ENCODE peak calls at places on chromosomes 11 and 22, in eight cellular contexts. E, C, T, H, M, X, Q and J are unnamed samples.
A peak's percentile ranks its signal among the peaks of the same experiment; 100 is the strongest.

GRCh38 chr22:24688294-24688693 is 85.3 kb downstream of the GGT1 start:
- DNase-seq in C (no peak), E (no peak), T (no peak), Q (no peak), H (no peak), X (no peak), M (no peak), J (no peak)

GRCh38 chr22:38272373-38273134 is at the start of gene TMEM184B:
- DNase-seq in M (peak; percentile 18), Q (peak; percentile 81), E (peak; percentile 94), H (peak; percentile 75), T (no peak), C (peak; percentile 87), X (peak; percentile 82), J (peak; percentile 99)

GRCh38 chr11:2203440-2204259 is 32.0 kb upstream of the TH start:
- DNase-seq in C (no peak), Q (no peak), X (no peak), T (no peak), E (peak; percentile 28), H (peak; percentile 58), M (no peak), J (peak; percentile 56)

GRCh38 chr11:2207212-2207611 is 35.6 kb upstream of the TH start:
- DNase-seq in C (no peak), M (no peak), X (no peak), H (no peak), Q (no peak), E (no peak), T (no peak), J (no peak)

GRCh38 chr11:120996973-120997372 is 26.9 kb upstream of the TBCEL start:
- DNase-seq in C (no peak), Q (no peak), T (no peak), X (no peak), M (no peak), H (no peak), E (no peak), J (no peak)

GRCh38 chr11:130578738-130579368 is 130.4 kb downstream of the ADAMTS15 start:
- DNase-seq in C (no peak), M (no peak), H (no peak), E (no peak), Q (no peak), T (no peak), X (no peak), J (no peak)

GRCh38 chr11:78806214-78807004 is 231.7 kb upstream of the NARS2 start:
- DNase-seq in C (no peak), H (no peak), E (no peak), T (no peak), M (no peak), X (no peak), Q (no peak), J (no peak)

GRCh38 chr11:28581286-28582242 is 473.4 kb downstream of the METTL15 start:
- DNase-seq in E (no peak), Q (no peak), M (no peak), C (no peak), T (no peak), X (no peak), H (no peak), J (no peak)

GRCh38 chr22:36322602-36322915 is 65.2 kb downstream of the MYH9 start:
- DNase-seq in E (no peak), Q (no peak), M (no peak), C (no peak), X (no peak), H (no peak), T (no peak), J (no peak)

GRCh38 chr11:69382131-69383128 is 88.5 kb downstream of the MYEOV start:
- DNase-seq in M (peak; percentile 70), C (no peak), H (no peak), E (peak; percentile 6), T (no peak), X (no peak), Q (peak; percentile 12), J (peak; percentile 87)

GRCh38 chr11:126475627-126475991 is 120.1 kb downstream of the ST3GAL4 start:
- DNase-seq in X (no peak), H (no peak), M (no peak), T (no peak), E (no peak), C (no peak), Q (no peak), J (peak; percentile 51)

GRCh38 chr11:116700586-116701220 is 72.1 kb downstream of the BUD13 start:
- DNase-seq in E (no peak), T (no peak), X (no peak), M (no peak), Q (no peak), C (no peak), H (no peak), J (no peak)

GRCh38 chr11:69122642-69123431 is 32.9 kb upstream of the SMIM38 start:
- DNase-seq in T (peak; percentile 64), M (peak; percentile 92), E (peak; percentile 58), Q (peak; percentile 69), C (peak; percentile 62), X (peak; percentile 67), H (peak; percentile 92), J (peak; percentile 96)

GRCh38 chr11:68439355-68440065 is 21.0 kb upstream of the PPP6R3 start:
- DNase-seq in X (no peak), C (no peak), Q (no peak), M (no peak), T (no peak), H (no peak), E (no peak), J (peak; percentile 97)

GRCh38 chr11:94776351-94777321 is 8.5 kb downstream of the AMOTL1 start:
- DNase-seq in X (no peak), E (no peak), Q (no peak), T (no peak), M (no peak), C (no peak), H (no peak), J (no peak)

GRCh38 chr11:2886191-2886894 is 768 bp upstream of the CDKN1C start:
- DNase-seq in M (no peak), X (peak; percentile 71), E (no peak), C (peak; percentile 85), T (no peak), Q (peak; percentile 54), H (no peak), J (peak; percentile 84)

GRCh38 chr11:81700061-81700460 is 1033.6 kb downstream of the FAM181B start:
- DNase-seq in T (no peak), H (no peak), X (no peak), E (no peak), C (no peak), M (no peak), Q (no peak), J (no peak)

GRCh38 chr11:134476435-134477021 is 64.5 kb upstream of the B3GAT1 start:
- DNase-seq in C (peak; percentile 85), M (no peak), E (no peak), Q (peak; percentile 44), H (no peak), X (peak; percentile 62), T (no peak), J (peak; percentile 90)

GRCh38 chr11:123509737-123510578 is 79.9 kb downstream of the GRAMD1B start:
- DNase-seq in H (no peak), T (no peak), M (no peak), C (peak; percentile 65), X (peak; percentile 48), Q (no peak), E (peak; percentile 84), J (peak; percentile 81)

DNA sequence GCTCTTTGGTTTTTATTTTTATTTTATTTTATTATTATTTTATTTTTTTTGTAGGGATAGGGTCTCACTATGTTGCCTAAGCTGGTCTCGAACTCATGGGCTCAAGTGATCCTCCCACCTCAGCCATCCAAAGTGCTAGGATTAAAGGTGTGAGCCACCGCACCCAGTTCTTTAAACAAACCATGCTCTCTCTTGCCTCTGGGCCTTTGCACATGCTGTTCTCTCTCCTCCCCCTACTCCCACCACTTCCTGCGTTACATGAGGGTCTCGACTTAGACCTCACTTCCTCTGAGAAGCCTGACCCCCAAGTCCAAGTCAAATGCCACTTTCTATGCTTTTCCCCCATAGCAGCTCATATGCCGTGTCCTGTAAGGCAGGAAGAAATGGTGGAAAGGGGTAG is 15.2 kb upstream of the TCF20 start:
- DNase-seq in M (no peak), X (no peak), E (no peak), H (no peak), Q (no peak), C (no peak), T (no peak), J (no peak)
- H3K27me3 ChIP-seq in M (no peaks in the 10 kb centered on the region), X (no peaks in the 10 kb centered on the region), E (no peaks in the 10 kb centered on the region), H (no peaks in the 10 kb centered on the region), Q (no peaks in the 10 kb centered on the region), C (peaks cover 11% of the 10 kb centered on the region), T (no peaks in the 10 kb centered on the region), J (peaks cover 11% of the 10 kb centered on the region)

DNA sequence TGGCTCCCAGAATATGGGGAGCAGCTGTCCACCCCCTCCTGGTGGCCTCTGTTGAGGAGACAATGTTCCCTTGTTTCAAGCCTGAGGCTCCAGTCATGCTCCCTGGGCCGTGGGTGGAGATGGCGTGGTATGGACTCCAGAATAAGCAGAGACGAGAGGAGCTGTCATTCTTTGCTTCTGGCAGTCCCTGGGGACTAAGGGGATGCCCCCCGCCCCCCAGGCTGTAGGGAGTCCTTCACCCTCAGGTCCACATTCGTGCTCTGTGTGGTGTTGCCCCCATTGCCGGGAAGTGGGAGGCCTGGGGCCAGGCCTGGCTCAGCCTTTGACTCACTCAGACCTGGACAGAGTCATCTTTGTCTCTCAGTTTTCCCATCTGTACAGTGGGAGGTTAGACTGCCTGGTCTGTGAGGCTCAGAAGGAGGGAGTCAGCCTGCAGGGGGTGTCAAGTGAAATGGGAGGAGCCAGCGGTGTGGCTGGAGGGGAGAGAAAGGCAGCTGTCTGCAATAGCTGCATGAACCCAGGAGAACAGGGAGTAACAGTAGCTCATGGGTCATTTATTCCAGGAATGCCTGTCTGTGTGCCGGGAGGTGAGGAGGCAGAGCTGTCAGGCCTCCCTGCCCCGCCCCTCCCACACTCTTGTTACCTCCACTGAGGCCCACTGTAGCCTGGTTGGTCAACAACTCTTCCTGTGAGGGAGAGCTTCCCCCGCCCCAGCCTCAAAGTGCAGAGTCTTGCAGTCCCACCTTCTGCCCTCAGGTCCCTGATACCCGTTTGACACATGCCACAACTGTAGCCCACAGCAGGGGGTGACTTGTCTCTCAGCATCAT is 6.3 kb downstream of the ARHGEF17 start:
- DNase-seq in H (no peak), E (no peak), C (peak; percentile 81), Q (peak; percentile 42), X (no peak), M (no peak), T (no peak), J (peak; percentile 70)
- H3K4me3 ChIP-seq in H (no peak overlapping the region), E (no peak overlapping the region), C (peak overlapping the region; percentile 7), Q (no peak overlapping the region), X (no peak overlapping the region), M (no peak overlapping the region), T (no peak overlapping the region), J (no peak overlapping the region)

DNA sequence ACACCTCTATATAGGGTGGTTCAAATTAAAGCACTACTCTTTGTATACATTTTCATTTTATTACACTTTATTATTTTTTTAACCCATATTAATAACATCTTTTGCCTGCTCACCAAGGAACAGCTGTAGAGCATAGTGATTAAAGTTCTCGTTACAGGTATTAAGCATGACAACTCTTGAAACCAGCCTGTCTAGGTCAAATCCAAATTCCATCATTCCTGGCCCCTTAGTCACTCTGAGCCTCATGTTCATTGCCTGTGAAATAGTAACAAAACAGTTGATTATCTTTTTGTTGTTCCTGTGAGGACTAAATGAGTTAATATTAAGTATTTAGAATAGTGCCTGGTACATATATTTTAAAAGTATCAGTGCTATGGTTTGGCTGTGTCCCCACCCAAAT is 334.5 kb downstream of the RAB38 start:
- DNase-seq in T (no peak), X (no peak), E (no peak), Q (no peak), C (no peak), H (no peak), M (no peak), J (no peak)
- H3K36me3 ChIP-seq in T (no peaks in the 10 kb centered on the region), X (no peaks in the 10 kb centered on the region), E (no peaks in the 10 kb centered on the region), Q (no peaks in the 10 kb centered on the region), C (no peaks in the 10 kb centered on the region), H (no peaks in the 10 kb centered on the region), M (no peaks in the 10 kb centered on the region), J (no peaks in the 10 kb centered on the region)

GRCh38 chr22:49271369-49271727 is 556.3 kb downstream of the BRD1 start:
- DNase-seq in M (no peak), Q (no peak), E (no peak), X (no peak), H (no peak), C (no peak), T (no peak), J (no peak)
- H3K27me3 ChIP-seq in M (peaks cover 45% of the 10 kb centered on the region), Q (peaks cover 2% of the 10 kb centered on the region), E (no peaks in the 10 kb centered on the region), X (peaks cover 15% of the 10 kb centered on the region), H (no peaks in the 10 kb centered on the region), C (peaks cover 32% of the 10 kb centered on the region), T (no peaks in the 10 kb centered on the region), J (peaks cover 9% of the 10 kb centered on the region)